ENCODE peak calls at places on chromosome 9, in six cellular contexts. C is esophagus squamous epithelium; Z is psoas muscle; Q is K562; M is CD8-positive, alpha-beta memory T cell; R is lung. J is an unnamed sample.

GRCh38 chr9:94210616-94211603 is 48.2 kb upstream of the ZNF169 start:
- DNase-seq in R (no peak), Z (no peak), C (no peak), Q (no peak), M (no peak), J (no peak)

GRCh38 chr9:107613314-107613713 is 123.7 kb upstream of the KLF4 start:
- DNase-seq in M (no peak), Q (no peak), R (no peak), Z (no peak), C (no peak), J (no peak)

GRCh38 chr9:133733421-133734250 is 4.5 kb downstream of the SARDH start:
- DNase-seq in M (no peak), Z (no peak), C (no peak), R (no peak), Q (no peak), J (no peak)

GRCh38 chr9:128503870-128504269 is 649 bp upstream of the GLE1 start:
- DNase-seq in R (peak; percentile 31), Z (no peak), Q (peak; percentile 58), M (no peak), C (no peak), J (no peak)

GRCh38 chr9:21395778-21396717 is 10.8 kb upstream of the IFNA2 start:
- DNase-seq in Z (peak; percentile 66), C (no peak), R (no peak), Q (no peak), M (peak; percentile 71), J (peak; percentile 29)

GRCh38 chr9:87301381-87301780 is 196.3 kb upstream of the DAPK1 start:
- DNase-seq in Q (no peak), R (no peak), M (no peak), C (no peak), Z (no peak), J (no peak)

GRCh38 chr9:90774682-90775081 is 26.9 kb upstream of the SYK start:
- DNase-seq in R (no peak), Z (no peak), Q (no peak), C (no peak), M (no peak), J (no peak)

GRCh38 chr9:138028596-138028995 is 151.0 kb downstream of the CACNA1B start:
- DNase-seq in C (no peak), Z (no peak), Q (peak; percentile 29), M (no peak), R (no peak), J (no peak)

GRCh38 chr9:68672625-68673024 is 32.4 kb upstream of the PIP5K1B start:
- DNase-seq in Z (no peak), Q (no peak), C (no peak), M (no peak), R (no peak), J (no peak)

GRCh38 chr9:89364664-89365531 is 46.6 kb downstream of the SECISBP2 start:
- DNase-seq in C (no peak), R (no peak), Z (no peak), Q (no peak), M (no peak), J (no peak)

GRCh38 chr9:2523601-2524000 is 98.0 kb upstream of the VLDLR start:
- DNase-seq in Q (no peak), M (no peak), C (no peak), R (no peak), Z (no peak), J (no peak)

GRCh38 chr9:6348766-6349165 is 20.6 kb downstream of the TPD52L3 start:
- DNase-seq in C (no peak), Z (no peak), Q (no peak), R (no peak), M (no peak), J (no peak)

GRCh38 chr9:34133436-34133949 is 7.0 kb upstream of the DCAF12 start:
- DNase-seq in Q (no peak), R (no peak), M (no peak), C (no peak), Z (no peak), J (no peak)

GRCh38 chr9:35487066-35487465 is 2.8 kb upstream of the RUSC2 start:
- DNase-seq in Q (no peak), R (no peak), Z (no peak), M (no peak), C (no peak), J (no peak)

GRCh38 chr9:69180670-69181069 is 6.6 kb downstream of the TJP2 start:
- DNase-seq in C (no peak), R (peak; percentile 58), M (peak; percentile 58), Q (peak; percentile 90), Z (no peak), J (no peak)

GRCh38 chr9:120713257-120714087 is 798 bp downstream of the MEGF9 start:
- DNase-seq in M (no peak), R (no peak), C (no peak), Q (peak; percentile 35), Z (peak; percentile 59), J (no peak)

GRCh38 chr9:14066815-14067214 is 247.1 kb downstream of the NFIB start:
- DNase-seq in M (no peak), Z (no peak), Q (no peak), R (no peak), C (no peak), J (no peak)

GRCh38 chr9:33106827-33107621 is 30.6 kb upstream of the SMU1 start:
- DNase-seq in C (no peak), Q (peak; percentile 32), Z (peak; percentile 76), M (no peak), R (no peak), J (peak; percentile 13)

GRCh38 chr9:982660-983240 is 6.3 kb downstream of the DMRT3 start:
- DNase-seq in Z (no peak), C (no peak), Q (no peak), R (no peak), M (no peak), J (no peak)

GRCh38 chr9:16247188-16247875 is 623.1 kb downstream of the BNC2 start:
- DNase-seq in M (no peak), Z (no peak), R (no peak), Q (no peak), C (no peak), J (no peak)

GRCh38 chr9:33161011-33161588 is 6.0 kb downstream of the B4GALT1 start:
- DNase-seq in M (peak; percentile 74), R (peak; percentile 83), Z (peak; percentile 77), Q (no peak), C (no peak), J (no peak)

GRCh38 chr9:98905015-98905414 is 38.7 kb upstream of the COL15A1 start:
- DNase-seq in Z (no peak), R (no peak), Q (no peak), M (no peak), C (no peak), J (no peak)

GRCh38 chr9:32886021-32886420 is 102.7 kb downstream of the TMEM215 start:
- DNase-seq in R (no peak), Z (no peak), Q (no peak), C (no peak), M (no peak), J (no peak)

DNA sequence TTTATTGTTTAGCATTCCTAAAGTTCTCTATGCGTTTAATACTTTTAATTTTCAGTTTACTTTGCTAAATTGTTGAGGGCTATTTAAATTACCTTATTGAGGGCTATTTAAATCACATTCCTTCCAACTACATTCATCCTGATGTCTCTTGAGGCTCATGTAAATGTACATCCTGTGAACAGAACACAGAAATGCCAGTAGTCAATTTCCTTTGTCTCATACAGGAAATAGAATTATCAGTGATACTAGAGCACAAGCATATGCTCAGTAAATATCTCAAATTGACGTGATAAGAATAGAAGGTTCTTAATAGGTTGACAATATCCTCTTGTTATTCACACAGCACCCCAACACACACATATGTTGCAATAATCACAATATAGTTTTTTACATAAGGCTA is 449.0 kb downstream of the CYLC2 start:
- DNase-seq in R (no peak), C (no peak), Z (no peak), Q (no peak), M (no peak), J (no peak)
- H3K27ac ChIP-seq in R (no peak overlapping the region), C (no peak overlapping the region), Z (no peak overlapping the region), Q (no peak overlapping the region), M (no peak overlapping the region), J (no peak overlapping the region)

GRCh38 chr9:71793386-71794105 is 25.2 kb upstream of the CEMIP2 start:
- DNase-seq in R (no peak), Q (no peak), Z (no peak), C (no peak), M (no peak), J (no peak)

GRCh38 chr9:71791875-71792274 is 23.6 kb upstream of the CEMIP2 start:
- DNase-seq in Z (no peak), R (no peak), Q (no peak), M (no peak), C (no peak), J (no peak)

GRCh38 chr9:71796368-71796767 is 28.1 kb upstream of the CEMIP2 start:
- DNase-seq in M (no peak), Q (no peak), C (no peak), R (no peak), Z (no peak), J (no peak)

GRCh38 chr9:71797266-71797665 is 29.0 kb upstream of the CEMIP2 start:
- DNase-seq in M (no peak), R (no peak), C (no peak), Q (no peak), Z (no peak), J (no peak)

DNA sequence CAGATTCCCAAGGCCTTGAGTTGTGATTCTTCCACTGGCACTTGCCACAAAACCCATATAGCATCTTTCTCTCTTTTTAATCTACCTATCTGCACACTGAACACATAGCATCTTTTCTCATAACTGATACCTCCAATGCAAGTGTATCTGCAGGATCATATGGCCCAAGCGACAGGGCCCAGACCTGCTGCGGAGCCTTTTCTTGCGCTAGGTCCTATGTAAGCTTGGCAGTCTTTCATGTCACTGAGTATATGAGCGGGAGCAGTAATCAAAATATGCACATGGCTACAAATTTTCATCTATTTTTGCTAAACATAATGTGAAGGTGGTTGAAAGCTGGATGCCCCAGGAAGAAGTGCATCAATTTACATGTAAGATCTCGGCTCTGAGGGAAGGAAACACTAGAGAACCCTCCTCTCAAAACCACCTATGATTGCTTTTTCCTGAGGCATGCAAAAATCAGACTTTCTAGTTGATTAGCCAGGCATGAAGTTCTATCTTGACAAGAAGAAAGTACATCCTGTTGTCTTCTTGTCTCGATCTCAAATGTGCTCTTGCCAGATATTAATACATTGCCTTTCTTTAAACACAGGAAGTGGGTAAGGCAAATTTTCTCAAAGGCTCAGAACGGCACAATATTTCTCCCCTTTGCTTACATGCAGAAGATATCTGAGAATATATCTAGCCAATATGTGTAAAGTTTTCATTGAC is 26.9 kb upstream of the CEMIP2 start:
- DNase-seq in Z (no peak), Q (no peak), R (no peak), M (no peak), C (no peak), J (no peak)
- H3K27ac ChIP-seq in Z (no peak overlapping the region), Q (no peak overlapping the region), R (no peak overlapping the region), M (peak overlapping the region; percentile 2), C (peak overlapping the region; percentile 28), J (no peak overlapping the region)

DNA sequence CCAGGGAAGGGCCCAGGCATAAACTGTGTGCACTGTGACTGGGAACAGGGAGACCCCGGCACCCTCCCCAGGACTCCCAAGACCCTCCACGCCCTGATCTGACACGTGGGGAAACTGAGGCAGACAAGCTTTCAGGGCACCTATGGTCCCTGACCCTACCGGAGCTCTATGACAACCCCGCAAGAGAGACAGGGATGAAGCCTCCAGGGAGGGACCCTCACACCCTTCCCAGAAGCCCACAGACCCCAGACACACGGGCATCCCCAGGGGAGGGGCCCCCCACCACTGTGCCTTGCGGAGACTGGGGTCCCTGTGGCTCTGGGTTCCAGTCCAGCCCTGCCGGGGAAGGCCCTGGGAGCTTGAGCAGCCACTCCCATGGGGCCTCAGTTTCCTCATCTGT is 6.4 kb upstream of the EGFL7 start:
- DNase-seq in R (no peak), M (no peak), C (no peak), Z (no peak), Q (no peak), J (no peak)
- H3K27ac ChIP-seq in R (peak overlapping the region; percentile 71), M (no peak overlapping the region), C (peak overlapping the region; percentile 84), Z (peak overlapping the region; percentile 76), Q (no peak overlapping the region), J (no peak overlapping the region)

GRCh38 chr9:136828474-136829140 is 13.7 kb upstream of the AJM1 start:
- DNase-seq in Z (no peak), Q (no peak), C (no peak), R (no peak), M (no peak), J (no peak)
- H3K27ac ChIP-seq in Z (no peak overlapping the region), Q (no peak overlapping the region), C (no peak overlapping the region), R (no peak overlapping the region), M (no peak overlapping the region), J (no peak overlapping the region)

J was measured in substantia nigra.